ENCODE peak calls at places on chromosomes 16 and 17, in nine cellular contexts. N is Ammon's horn, T is ovary, E is foreskin fibroblast, R is esophagus muscularis mucosa, D is Peyer's patch, C is T-cell, H is colonic mucosa, V is SK-N-SH. X is an unnamed sample.

GRCh38 chr17:2693561-2694380 is 17.8 kb downstream of the CLUH start:
- DNase-seq in N (no peak), T (no peak), E (no peak), R (no peak), D (peak; percentile 49), C (no peak), H (peak; percentile 18), V (peak; percentile 27), X (no peak)

GRCh38 chr16:14232106-14232890 is 161.2 kb downstream of the MRTFB start:
- DNase-seq in N (no peak), T (no peak), E (no peak), R (no peak), D (no peak), C (no peak), H (no peak), V (no peak), X (no peak)

GRCh38 chr16:265002-265529 is 10.7 kb downstream of the RGS11 start:
- DNase-seq in N (no peak), T (no peak), E (no peak), R (no peak), D (peak; percentile 43), C (no peak), H (no peak), V (peak; percentile 16), X (no peak)

GRCh38 chr16:474420-475122 is 49.1 kb downstream of the RAB11FIP3 start:
- DNase-seq in N (peak; percentile 73), T (no peak), E (no peak), R (no peak), D (peak; percentile 58), C (no peak), H (peak; percentile 67), V (no peak), X (no peak)

GRCh38 chr17:27585153-27585681 is 45.8 kb upstream of the LGALS9 start:
- DNase-seq in N (no peak), T (no peak), E (no peak), R (no peak), D (no peak), C (no peak), H (no peak), V (no peak), X (no peak)

GRCh38 chr16:10880609-10881452 is 3.8 kb downstream of the CIITA start:
- DNase-seq in N (no peak), T (no peak), E (no peak), R (no peak), D (no peak), C (no peak), H (no peak), V (no peak), X (no peak)

GRCh38 chr17:80833952-80834895 is 157.4 kb upstream of the CHMP6 start:
- DNase-seq in N (peak; percentile 64), T (peak; percentile 72), E (peak; percentile 92), R (no peak), D (peak; percentile 50), C (no peak), H (no peak), V (peak; percentile 64), X (no peak)

GRCh38 chr16:24504467-24505345 is 34.7 kb upstream of the RBBP6 start:
- DNase-seq in N (peak; percentile 83), T (peak; percentile 29), E (peak; percentile 48), R (no peak), D (no peak), C (peak; percentile 43), H (peak; percentile 47), V (peak; percentile 64), X (peak; percentile 78)

GRCh38 chr17:5078106-5079028 is at the start of gene ZFP3:
- DNase-seq in N (peak; percentile 88), T (peak; percentile 72), E (peak; percentile 72), R (peak; percentile 95), D (peak; percentile 93), C (peak; percentile 58), H (peak; percentile 88), V (peak; percentile 95), X (no peak)

GRCh38 chr16:22278841-22279240 is 18.4 kb upstream of the POLR3E start:
- DNase-seq in N (no peak), T (no peak), E (no peak), R (no peak), D (no peak), C (no peak), H (no peak), V (no peak), X (no peak)

GRCh38 chr16:57594531-57595031 is 33.8 kb upstream of the ADGRG1 start:
- DNase-seq in N (no peak), T (no peak), E (no peak), R (no peak), D (no peak), C (no peak), H (no peak), V (no peak), X (no peak)

GRCh38 chr17:49035470-49036269 is 38.5 kb downstream of the IGF2BP1 start:
- DNase-seq in N (no peak), T (peak; percentile 23), E (no peak), R (no peak), D (no peak), C (no peak), H (peak; percentile 54), V (peak; percentile 84), X (peak; percentile 56)

GRCh38 chr17:82018152-82019041 is 4.3 kb downstream of the CENPX start:
- DNase-seq in N (no peak), T (no peak), E (no peak), R (no peak), D (no peak), C (no peak), H (no peak), V (no peak), X (no peak)

GRCh38 chr16:89442990-89443726 is 47.2 kb downstream of the ANKRD11 start:
- DNase-seq in N (no peak), T (peak; percentile 56), E (peak; percentile 61), R (no peak), D (no peak), C (no peak), H (peak; percentile 82), V (peak; percentile 60), X (peak; percentile 95)

GRCh38 chr16:11619327-11619851 is 32.7 kb upstream of the LITAF start:
- DNase-seq in N (no peak), T (no peak), E (no peak), R (no peak), D (no peak), C (peak; percentile 19), H (no peak), V (no peak), X (no peak)

GRCh38 chr16:16014329-16015224 is 65.2 kb downstream of the ABCC1 start:
- DNase-seq in N (no peak), T (peak; percentile 32), E (no peak), R (no peak), D (no peak), C (no peak), H (no peak), V (no peak), X (no peak)

GRCh38 chr17:6597727-6598126 is 41.4 kb upstream of the PITPNM3 start:
- DNase-seq in N (no peak), T (no peak), E (no peak), R (no peak), D (no peak), C (no peak), H (no peak), V (no peak), X (no peak)

GRCh38 chr17:8072727-8073461 is 14.6 kb downstream of the ALOX12B start:
- DNase-seq in N (no peak), T (no peak), E (no peak), R (no peak), D (peak; percentile 50), C (no peak), H (no peak), V (peak; percentile 54), X (no peak)

GRCh38 chr17:52201764-52202571 is 43.5 kb upstream of the CA10 start:
- DNase-seq in N (no peak), T (no peak), E (no peak), R (no peak), D (no peak), C (no peak), H (no peak), V (peak; percentile 9), X (no peak)

GRCh38 chr17:69760562-69760961 is 314.5 kb upstream of the KCNJ16 start:
- DNase-seq in N (no peak), T (no peak), E (no peak), R (no peak), D (no peak), C (no peak), H (no peak), V (no peak), X (no peak)

GRCh38 chr17:36918260-36918691 is 19.0 kb upstream of the LHX1 start:
- DNase-seq in N (no peak), T (no peak), E (no peak), R (no peak), D (no peak), C (no peak), H (no peak), V (no peak), X (peak; percentile 44)

GRCh38 chr17:1649844-1650409 is at the start of gene RILP:
- DNase-seq in N (peak; percentile 50), T (peak; percentile 76), E (no peak), R (peak; percentile 94), D (peak; percentile 92), C (no peak), H (peak; percentile 91), V (no peak), X (peak; percentile 78)

GRCh38 chr17:33753452-33753851 is 460.4 kb upstream of the ASIC2 start:
- DNase-seq in N (no peak), T (no peak), E (no peak), R (no peak), D (no peak), C (no peak), H (no peak), V (no peak), X (no peak)

GRCh38 chr16:50468749-50469078 is 79.5 kb upstream of the NKD1 start:
- DNase-seq in N (no peak), T (no peak), E (no peak), R (no peak), D (no peak), C (no peak), H (no peak), V (no peak), X (no peak)

GRCh38 chr16:31265329-31266245 is 5.8 kb downstream of the ITGAM start:
- DNase-seq in N (no peak), T (no peak), E (no peak), R (no peak), D (no peak), C (peak; percentile 55), H (no peak), V (no peak), X (peak; percentile 72)

GRCh38 chr16:67828651-67829050 is 13.5 kb upstream of the THAP11 start:
- DNase-seq in N (no peak), T (no peak), E (no peak), R (no peak), D (no peak), C (no peak), H (no peak), V (no peak), X (no peak)

GRCh38 chr17:39208893-39209292 is 8.8 kb downstream of the RPL19 start:
- DNase-seq in N (no peak), T (no peak), E (no peak), R (no peak), D (peak; percentile 63), C (peak; percentile 29), H (peak; percentile 76), V (no peak), X (peak; percentile 64)

GRCh38 chr16:15955425-15955824 is 6.0 kb downstream of the ABCC1 start:
- DNase-seq in N (no peak), T (no peak), E (no peak), R (no peak), D (no peak), C (no peak), H (no peak), V (no peak), X (no peak)

GRCh38 chr16:9159839-9160550 is 68.6 kb downstream of the HAPSTR1 start:
- DNase-seq in N (peak; percentile 85), T (no peak), E (peak; percentile 51), R (no peak), D (peak; percentile 83), C (no peak), H (peak; percentile 67), V (peak; percentile 80), X (peak; percentile 68)

GRCh38 chr17:59783221-59784016 is 76.0 kb downstream of the VMP1 start:
- DNase-seq in N (no peak), T (no peak), E (no peak), R (no peak), D (no peak), C (no peak), H (no peak), V (peak; percentile 73), X (peak; percentile 64)

GRCh38 chr17:1422907-1423306 is 22.9 kb upstream of the YWHAE start:
- DNase-seq in N (peak; percentile 54), T (no peak), E (peak; percentile 93), R (no peak), D (no peak), C (no peak), H (no peak), V (no peak), X (peak; percentile 94)

X was measured in MCF 10A.